ENCODE peak calls at places on chromosomes 11 and 22, in six cellular contexts. N is upper lobe of right lung, W is AG04450, B is AG10803, E is endodermal cell, S is tibial nerve. Q is an unnamed sample.

GRCh38 chr11:113596658-113597057 is 109.5 kb downstream of the TMPRSS5 start:
- DNase-seq in N (no peak), W (no peak), B (no peak), E (no peak), S (no peak), Q (no peak)

GRCh38 chr22:23632178-23632577 is at the start of gene DRICH1:
- DNase-seq in N (no peak), W (no peak), B (no peak), E (no peak), S (no peak), Q (no peak)

GRCh38 chr22:36775966-36776669 is at the start of gene IFT27:
- DNase-seq in N (peak), W (peak), B (peak), E (peak), S (peak), Q (peak)

GRCh38 chr11:134560566-134561347 is 148.7 kb upstream of the B3GAT1 start:
- DNase-seq in N (peak), W (no peak), B (no peak), E (peak), S (no peak), Q (no peak)

GRCh38 chr11:123381149-123381548 is 48.9 kb upstream of the GRAMD1B start:
- DNase-seq in N (no peak), W (no peak), B (no peak), E (no peak), S (no peak), Q (no peak)

GRCh38 chr22:40235418-40235817 is 57.7 kb downstream of the TNRC6B start:
- DNase-seq in N (no peak), W (no peak), B (peak), E (no peak), S (no peak), Q (no peak)

GRCh38 chr11:2750601-2751522 is 51.1 kb upstream of the KCNQ1OT1 start:
- DNase-seq in N (peak), W (no peak), B (no peak), E (no peak), S (no peak), Q (no peak)

GRCh38 chr11:119578466-119579220 is 150.4 kb downstream of the NECTIN1 start:
- DNase-seq in N (no peak), W (no peak), B (no peak), E (peak), S (no peak), Q (peak)

GRCh38 chr11:112962854-112963367 is 1.7 kb downstream of the NCAM1 start:
- DNase-seq in N (peak), W (no peak), B (peak), E (peak), S (no peak), Q (no peak)

GRCh38 chr22:26079009-26079408 is 90.3 kb upstream of the SEZ6L start:
- DNase-seq in N (no peak), W (no peak), B (no peak), E (no peak), S (no peak), Q (no peak)

GRCh38 chr11:133835258-133836075 is 9.8 kb downstream of the SPATA19 start:
- DNase-seq in N (no peak), W (no peak), B (peak), E (peak), S (peak), Q (peak)

GRCh38 chr11:117851091-117851490 is 25.4 kb downstream of the FXYD6 start:
- DNase-seq in N (no peak), W (no peak), B (peak), E (peak), S (no peak), Q (peak)

GRCh38 chr22:41436322-41437113 is 10.1 kb downstream of the TOB2 start:
- DNase-seq in N (no peak), W (no peak), B (no peak), E (no peak), S (no peak), Q (no peak)

GRCh38 chr22:35915477-35916013 is 113.1 kb downstream of the RBFOX2 start:
- DNase-seq in N (no peak), W (no peak), B (peak), E (no peak), S (no peak), Q (peak)

GRCh38 chr11:17396598-17397310 is 8.3 kb upstream of the KCNJ11 start:
- DNase-seq in N (no peak), W (no peak), B (no peak), E (no peak), S (no peak), Q (no peak)

GRCh38 chr11:125088576-125089455 is 22.6 kb downstream of the TMEM218 start:
- DNase-seq in N (no peak), W (no peak), B (no peak), E (peak), S (no peak), Q (no peak)

GRCh38 chr11:107783121-107783520 is 71.3 kb upstream of the SLN start:
- DNase-seq in N (no peak), W (no peak), B (no peak), E (no peak), S (no peak), Q (no peak)

GRCh38 chr11:94933225-94934130 is 39.9 kb downstream of the CWC15 start:
- DNase-seq in N (no peak), W (peak), B (peak), E (no peak), S (peak), Q (peak)

GRCh38 chr11:86523738-86524602 is 148.4 kb downstream of the ME3 start:
- DNase-seq in N (no peak), W (peak), B (peak), E (no peak), S (no peak), Q (peak)

GRCh38 chr11:18280438-18281046 is 14.5 kb downstream of the SAA1 start:
- DNase-seq in N (no peak), W (no peak), B (no peak), E (no peak), S (no peak), Q (no peak)

GRCh38 chr11:10979529-10979928 is 121.7 kb upstream of the ZBED5 start:
- DNase-seq in N (no peak), W (no peak), B (no peak), E (no peak), S (no peak), Q (no peak)

GRCh38 chr11:764322-765024 is 12.8 kb downstream of the GATD1 start:
- DNase-seq in N (no peak), W (no peak), B (no peak), E (no peak), S (no peak), Q (no peak)

GRCh38 chr11:59776210-59777066 is 21.3 kb downstream of the STX3 start:
- DNase-seq in N (no peak), W (peak), B (no peak), E (no peak), S (no peak), Q (peak)

GRCh38 chr11:78646564-78647185 is 72.0 kb upstream of the NARS2 start:
- DNase-seq in N (no peak), W (no peak), B (peak), E (peak), S (peak), Q (peak)

GRCh38 chr11:35584321-35584720 is 33.9 kb upstream of the FJX1 start:
- DNase-seq in N (no peak), W (peak), B (peak), E (no peak), S (no peak), Q (peak)

GRCh38 chr11:12287374-12288211 is 89.8 kb upstream of the PARVA start:
- DNase-seq in N (no peak), W (peak), B (peak), E (peak), S (peak), Q (peak)

GRCh38 chr11:19498986-19499669 is 213.5 kb upstream of the NAV2 start:
- DNase-seq in N (no peak), W (no peak), B (peak), E (no peak), S (no peak), Q (peak)

GRCh38 chr22:41368543-41368817 is 13.3 kb upstream of the TEF start:
- DNase-seq in N (no peak), W (no peak), B (no peak), E (no peak), S (no peak), Q (no peak)

GRCh38 chr11:67282876-67283371 is 6.2 kb upstream of the ANKRD13D start:
- DNase-seq in N (peak), W (no peak), B (no peak), E (no peak), S (no peak), Q (no peak)

GRCh38 chr11:69337211-69337721 is 43.3 kb downstream of the MYEOV start:
- DNase-seq in N (peak), W (peak), B (peak), E (peak), S (no peak), Q (peak)

GRCh38 chr11:17197431-17197898 is 10.3 kb downstream of the PIK3C2A start:
- DNase-seq in N (no peak), W (no peak), B (no peak), E (no peak), S (no peak), Q (peak)

GRCh38 chr11:32053151-32053550 is 37.7 kb upstream of the RCN1 start:
- DNase-seq in N (no peak), W (no peak), B (peak), E (no peak), S (no peak), Q (peak)

GRCh38 chr11:119533931-119534694 is 111.1 kb upstream of the THY1 start:
- DNase-seq in N (peak), W (peak), B (peak), E (peak), S (peak), Q (peak)

GRCh38 chr11:77089004-77089545 is 13.6 kb upstream of the OMP start:
- DNase-seq in N (peak), W (no peak), B (no peak), E (no peak), S (no peak), Q (no peak)

GRCh38 chr11:69648679-69649575 is 8.0 kb downstream of the CCND1 start:
- DNase-seq in N (peak), W (no peak), B (no peak), E (peak), S (no peak), Q (no peak)

GRCh38 chr11:104256525-104256924 is 92.6 kb upstream of the PDGFD start:
- DNase-seq in N (no peak), W (no peak), B (no peak), E (no peak), S (no peak), Q (peak)

DNA sequence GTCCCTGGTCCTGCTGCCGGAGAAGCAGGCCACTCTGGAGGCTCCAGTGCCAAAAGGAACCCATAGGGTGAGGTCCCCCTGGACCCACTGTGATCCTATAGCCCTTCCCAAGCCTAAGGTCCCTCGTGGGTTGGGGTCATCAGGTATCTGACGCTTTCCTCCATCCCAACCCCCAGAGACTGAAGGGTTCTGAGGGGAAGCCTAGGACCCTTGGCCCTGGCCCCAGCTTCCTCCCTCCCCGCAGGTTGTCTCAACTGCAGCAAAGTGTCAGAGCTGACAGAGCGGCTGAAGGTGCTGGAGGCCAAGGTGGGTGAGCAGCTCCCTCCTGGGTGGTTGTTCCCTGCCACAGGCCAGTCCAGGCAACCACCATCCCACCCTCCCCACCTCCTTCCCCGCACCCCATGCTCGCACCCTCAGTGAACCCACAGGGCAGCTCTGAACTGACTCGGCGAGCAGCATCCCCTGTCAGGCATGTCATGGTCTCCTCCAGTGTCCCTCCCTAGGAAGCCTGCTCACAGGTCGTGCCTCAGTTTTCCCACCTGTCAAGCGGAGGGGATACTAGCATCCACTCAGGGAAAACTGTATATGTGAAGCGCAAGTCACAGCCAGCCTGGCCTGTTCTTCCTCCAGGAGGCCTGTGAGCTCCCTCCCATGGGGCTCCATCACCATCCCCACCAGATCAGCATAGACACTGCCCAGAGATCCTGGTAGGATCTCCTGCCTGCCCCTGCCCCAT is 20.7 kb downstream of the EMID1 start:
- DNase-seq in N (no peak), W (no peak), B (no peak), E (no peak), S (no peak), Q (no peak)
- TF ChIP-seq CTCF in N (no peak), W (no peak), B (no peak), E (no peak), S (no peak), Q (no peak)

DNA sequence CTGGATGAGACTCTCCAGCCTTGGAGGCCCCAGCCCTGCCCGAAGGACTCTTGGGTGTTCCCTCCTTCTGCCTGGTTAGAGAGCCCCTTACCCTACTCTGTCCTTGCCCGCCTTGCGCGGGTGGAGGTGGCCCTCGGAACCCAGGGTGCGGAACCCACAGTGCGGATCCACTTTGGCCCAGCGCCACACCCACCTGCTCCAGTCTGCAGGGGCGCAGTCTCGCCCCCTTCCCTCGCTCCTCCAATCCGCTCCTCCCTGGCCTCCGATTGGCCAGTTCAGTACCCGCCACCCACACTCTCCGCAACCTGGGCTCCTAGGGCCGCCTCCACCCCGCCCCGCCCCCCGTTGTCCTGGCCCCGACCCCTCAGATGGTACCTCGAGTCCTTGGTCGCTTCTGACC is 2.4 kb downstream of the CAPN1 start:
- DNase-seq in N (no peak), W (no peak), B (no peak), E (peak), S (no peak), Q (no peak)
- H3K4me3 ChIP-seq in N (no peak), W (no peak), B (no peak), E (peak), S (no peak), Q (no peak)

GRCh38 chr11:131918663-131919062 is 548.2 kb downstream of the NTM start:
- DNase-seq in N (no peak), W (no peak), B (no peak), E (no peak), S (no peak), Q (no peak)
- TF ChIP-seq CTCF in N (no peak), W (no peak), B (no peak), E (peak), S (no peak), Q (no peak)

GRCh38 chr11:110453684-110454354 is 24.1 kb downstream of the FDX1 start:
- DNase-seq in N (no peak), W (no peak), B (no peak), E (no peak), S (no peak), Q (no peak)
- H3K4me3 ChIP-seq in N (no peak), W (no peak), B (no peak), E (no peak), S (no peak), Q (no peak)